ENCODE peak calls at places on chromosomes 13 and 19, in four cellular contexts. One of them, this sample, is unnamed.

GRCh38 chr13:52459668-52460067 is 4.4 kb downstream of the CKAP2 start:
- DNase-seq in mammary epithelial cell: peak
- DNase-seq in C1 segment of cervical spinal cord: no peak
- DNase-seq in stimulated activated CD8-positive, alpha-beta memory T cell treated with anti-CD3 and anti-CD28 coated beads, Interleukin-4, amount 100 ng/mL, for 1 hour: no peak
- DNase-seq in this sample: no peak

GRCh38 chr19:3670258-3670795 is 29.9 kb downstream of the PIP5K1C start:
- DNase-seq in stimulated activated CD8-positive, alpha-beta memory T cell treated with anti-CD3 and anti-CD28 coated beads, Interleukin-4, amount 100 ng/mL, for 1 hour: no peak
- DNase-seq in mammary epithelial cell: no peak
- DNase-seq in C1 segment of cervical spinal cord: no peak
- DNase-seq in this sample: no peak

GRCh38 chr19:604355-604754 is 14.7 kb downstream of the HCN2 start:
- DNase-seq in C1 segment of cervical spinal cord: no peak
- DNase-seq in mammary epithelial cell: no peak
- DNase-seq in stimulated activated CD8-positive, alpha-beta memory T cell treated with anti-CD3 and anti-CD28 coated beads, Interleukin-4, amount 100 ng/mL, for 1 hour: no peak
- DNase-seq in this sample: no peak

GRCh38 chr19:36687214-36688056 is at the start of gene ZNF567:
- DNase-seq in C1 segment of cervical spinal cord: peak
- DNase-seq in mammary epithelial cell: peak
- DNase-seq in stimulated activated CD8-positive, alpha-beta memory T cell treated with anti-CD3 and anti-CD28 coated beads, Interleukin-4, amount 100 ng/mL, for 1 hour: peak
- DNase-seq in this sample: peak

GRCh38 chr19:28472843-28473242 is 740.1 kb downstream of the UQCRFS1 start:
- DNase-seq in mammary epithelial cell: no peak
- DNase-seq in C1 segment of cervical spinal cord: no peak
- DNase-seq in stimulated activated CD8-positive, alpha-beta memory T cell treated with anti-CD3 and anti-CD28 coated beads, Interleukin-4, amount 100 ng/mL, for 1 hour: no peak
- DNase-seq in this sample: no peak

GRCh38 chr19:54477650-54478049 is 4.6 kb upstream of the CDC42EP5 start:
- DNase-seq in stimulated activated CD8-positive, alpha-beta memory T cell treated with anti-CD3 and anti-CD28 coated beads, Interleukin-4, amount 100 ng/mL, for 1 hour: no peak
- DNase-seq in mammary epithelial cell: no peak
- DNase-seq in C1 segment of cervical spinal cord: no peak
- DNase-seq in this sample: no peak

GRCh38 chr19:36213793-36214387 is 575 bp downstream of the ZNF565 start:
- DNase-seq in stimulated activated CD8-positive, alpha-beta memory T cell treated with anti-CD3 and anti-CD28 coated beads, Interleukin-4, amount 100 ng/mL, for 1 hour: no peak
- DNase-seq in C1 segment of cervical spinal cord: no peak
- DNase-seq in mammary epithelial cell: no peak
- DNase-seq in this sample: no peak

GRCh38 chr19:42942187-42942789 is 5.3 kb upstream of the PSG7 start:
- DNase-seq in C1 segment of cervical spinal cord: no peak
- DNase-seq in mammary epithelial cell: peak
- DNase-seq in stimulated activated CD8-positive, alpha-beta memory T cell treated with anti-CD3 and anti-CD28 coated beads, Interleukin-4, amount 100 ng/mL, for 1 hour: no peak
- DNase-seq in this sample: no peak

GRCh38 chr13:41696163-41697003 is 239.0 kb downstream of the RGCC start:
- DNase-seq in mammary epithelial cell: peak
- DNase-seq in C1 segment of cervical spinal cord: no peak
- DNase-seq in stimulated activated CD8-positive, alpha-beta memory T cell treated with anti-CD3 and anti-CD28 coated beads, Interleukin-4, amount 100 ng/mL, for 1 hour: no peak
- DNase-seq in this sample: no peak

GRCh38 chr13:50106559-50106958 is 91.3 kb downstream of the KCNRG start:
- DNase-seq in mammary epithelial cell: no peak
- DNase-seq in C1 segment of cervical spinal cord: no peak
- DNase-seq in stimulated activated CD8-positive, alpha-beta memory T cell treated with anti-CD3 and anti-CD28 coated beads, Interleukin-4, amount 100 ng/mL, for 1 hour: no peak
- DNase-seq in this sample: no peak

GRCh38 chr19:1646149-1646930 is 6.1 kb downstream of the TCF3 start:
- DNase-seq in stimulated activated CD8-positive, alpha-beta memory T cell treated with anti-CD3 and anti-CD28 coated beads, Interleukin-4, amount 100 ng/mL, for 1 hour: no peak
- DNase-seq in mammary epithelial cell: no peak
- DNase-seq in C1 segment of cervical spinal cord: no peak
- DNase-seq in this sample: no peak

GRCh38 chr19:44072543-44073401 is 813 bp downstream of the ZNF284 start:
- DNase-seq in stimulated activated CD8-positive, alpha-beta memory T cell treated with anti-CD3 and anti-CD28 coated beads, Interleukin-4, amount 100 ng/mL, for 1 hour: no peak
- DNase-seq in mammary epithelial cell: peak
- DNase-seq in C1 segment of cervical spinal cord: no peak
- DNase-seq in this sample: no peak

GRCh38 chr13:34695063-34695462 is 247.0 kb upstream of the NBEA start:
- DNase-seq in C1 segment of cervical spinal cord: no peak
- DNase-seq in mammary epithelial cell: no peak
- DNase-seq in stimulated activated CD8-positive, alpha-beta memory T cell treated with anti-CD3 and anti-CD28 coated beads, Interleukin-4, amount 100 ng/mL, for 1 hour: no peak
- DNase-seq in this sample: no peak

This sample was measured in hippocampal formation.